ENCODE peak calls at places on chromosomes 11 and 22, in ten cellular contexts. X is AG09309, R is naive B cell, S is frontal cortex, U is KBM-7, T is Kasumi-1, A is nucleus accumbens, Q is T-helper 1 cell, F is coronary artery, W is IMR-90. E is an unnamed sample.

GRCh38 chr22:23533328-23533762 is 46.7 kb downstream of the IGLL1 start:
- DNase-seq in X (no peak), R (no peak), S (no peak), U (peak; percentile 38), T (peak; percentile 15), A (no peak), Q (peak; percentile 9), F (no peak), W (peak; percentile 10), E (no peak)

GRCh38 chr11:32792948-32793475 is 1.4 kb downstream of the CCDC73 start:
- DNase-seq in X (no peak), R (peak; percentile 29), S (no peak), U (peak; percentile 78), T (peak; percentile 62), A (peak; percentile 25), Q (peak; percentile 57), F (no peak), W (peak; percentile 27), E (no peak)

GRCh38 chr11:119051440-119052162 is 5.4 kb downstream of the HYOU1 start:
- DNase-seq in X (no peak), R (peak; percentile 39), S (no peak), U (no peak), T (no peak), A (no peak), Q (no peak), F (no peak), W (no peak), E (no peak)

GRCh38 chr11:10303558-10304363 is 1.1 kb upstream of the ADM start:
- DNase-seq in X (no peak), R (peak; percentile 44), S (peak; percentile 42), U (peak; percentile 60), T (peak; percentile 23), A (no peak), Q (peak; percentile 10), F (no peak), W (peak; percentile 68), E (no peak)

GRCh38 chr22:24147666-24148065 is 33.6 kb upstream of the SUSD2 start:
- DNase-seq in X (no peak), R (no peak), S (no peak), U (no peak), T (no peak), A (no peak), Q (no peak), F (no peak), W (no peak), E (no peak)

GRCh38 chr11:3375552-3375951 is 3.4 kb downstream of the ZNF195 start:
- DNase-seq in X (no peak), R (no peak), S (no peak), U (no peak), T (no peak), A (no peak), Q (no peak), F (no peak), W (no peak), E (no peak)

GRCh38 chr11:106228996-106229395 is 151.5 kb downstream of the AASDHPPT start:
- DNase-seq in X (no peak), R (no peak), S (no peak), U (no peak), T (no peak), A (no peak), Q (no peak), F (no peak), W (no peak), E (no peak)

GRCh38 chr11:129131361-129131760 is 60.8 kb downstream of the ARHGAP32 start:
- DNase-seq in X (peak; percentile 40), R (no peak), S (no peak), U (no peak), T (no peak), A (no peak), Q (no peak), F (no peak), W (no peak), E (no peak)

GRCh38 chr22:42229455-42230149 is 40.9 kb downstream of the TCF20 start:
- DNase-seq in X (no peak), R (no peak), S (no peak), U (no peak), T (no peak), A (no peak), Q (no peak), F (no peak), W (peak; percentile 54), E (no peak)

GRCh38 chr11:124499711-124500110 is 43.7 kb downstream of the OR8B12 start:
- DNase-seq in X (no peak), R (no peak), S (no peak), U (no peak), T (no peak), A (no peak), Q (no peak), F (no peak), W (no peak), E (no peak)

GRCh38 chr11:58787903-58788302 is 56.2 kb upstream of the GLYAT start:
- DNase-seq in X (no peak), R (no peak), S (no peak), U (no peak), T (no peak), A (no peak), Q (no peak), F (no peak), W (peak; percentile 41), E (no peak)

GRCh38 chr11:118216621-118217526 is 7.9 kb downstream of the JAML start:
- DNase-seq in X (no peak), R (no peak), S (no peak), U (no peak), T (no peak), A (no peak), Q (no peak), F (no peak), W (no peak), E (no peak)

GRCh38 chr11:118913411-118914125 is 12.2 kb downstream of the BCL9L start:
- DNase-seq in X (no peak), R (no peak), S (no peak), U (no peak), T (peak; percentile 29), A (no peak), Q (no peak), F (no peak), W (no peak), E (peak; percentile 40)

GRCh38 chr11:102564110-102564509 is 33.6 kb upstream of the MMP7 start:
- DNase-seq in X (peak; percentile 16), R (no peak), S (no peak), U (no peak), T (no peak), A (no peak), Q (no peak), F (no peak), W (peak; percentile 88), E (no peak)

GRCh38 chr22:50184004-50184461 is 1.7 kb upstream of the TRABD start:
- DNase-seq in X (no peak), R (no peak), S (no peak), U (no peak), T (no peak), A (no peak), Q (no peak), F (no peak), W (peak; percentile 48), E (no peak)

E was measured in substantia nigra.